ENCODE peak calls at places on chromosomes 5 and 9, in nine cellular contexts. E is NCI-H2081; M is activated CD4-positive, CD25-positive, alpha-beta regulatory T cell treated with anti-CD3 and anti-CD28 coated beads, Interleukin-2, amount 50 U/mL, for 72 hours; K is kidney tubule cell; T is HFFc6; F is heart right ventricle; U is SHP77 treated with DMSO at 0.1 percent for 48 hours; Y is foreskin fibroblast; S is GM03348. N is an unnamed sample.

GRCh38 chr5:16437974-16438373 is 27.6 kb downstream of the ZNF622 start:
- DNase-seq in E (no peak), M (no peak), K (no peak), T (no peak), F (no peak), U (no peak), Y (no peak), S (peak; percentile 17), N (peak; percentile 11)

GRCh38 chr5:92777421-92777820 is 803.6 kb downstream of the NR2F1-AS1 start:
- DNase-seq in E (no peak), M (no peak), K (no peak), T (no peak), F (no peak), U (no peak), Y (no peak), S (no peak), N (no peak)

GRCh38 chr9:2964485-2964884 is 120.6 kb upstream of the PUM3 start:
- DNase-seq in E (no peak), M (no peak), K (no peak), T (no peak), F (no peak), U (no peak), Y (no peak), S (no peak), N (no peak)

GRCh38 chr9:76213751-76214150 is 180.5 kb downstream of the RFK start:
- DNase-seq in E (no peak), M (no peak), K (peak; percentile 6), T (no peak), F (no peak), U (no peak), Y (no peak), S (no peak), N (no peak)

GRCh38 chr5:99104538-99105132 is 175.8 kb upstream of the CHD1 start:
- DNase-seq in E (peak; percentile 39), M (no peak), K (peak; percentile 46), T (peak; percentile 13), F (no peak), U (peak; percentile 16), Y (peak; percentile 3), S (peak; percentile 52), N (peak; percentile 67)

GRCh38 chr9:134913041-134913712 is 4.5 kb downstream of the FCN1 start:
- DNase-seq in E (no peak), M (no peak), K (no peak), T (no peak), F (no peak), U (no peak), Y (no peak), S (no peak), N (no peak)

GRCh38 chr5:171721469-171721868 is 64.1 kb upstream of the SMIM23 start:
- DNase-seq in E (no peak), M (no peak), K (no peak), T (no peak), F (no peak), U (no peak), Y (no peak), S (no peak), N (peak; percentile 17)

GRCh38 chr5:34891981-34892380 is 23.3 kb downstream of the RAD1 start:
- DNase-seq in E (no peak), M (no peak), K (no peak), T (peak; percentile 74), F (peak; percentile 31), U (no peak), Y (peak; percentile 94), S (peak; percentile 77), N (no peak)

GRCh38 chr9:82922686-82923085 is 140.3 kb downstream of the RASEF start:
- DNase-seq in E (no peak), M (no peak), K (no peak), T (no peak), F (no peak), U (no peak), Y (no peak), S (no peak), N (no peak)

GRCh38 chr5:181194489-181195248 is 10.3 kb downstream of the TRIM7 start:
- DNase-seq in E (no peak), M (no peak), K (no peak), T (no peak), F (no peak), U (no peak), Y (no peak), S (no peak), N (no peak)

GRCh38 chr9:75798484-75798883 is 92.0 kb upstream of the PCSK5 start:
- DNase-seq in E (no peak), M (no peak), K (no peak), T (no peak), F (no peak), U (no peak), Y (no peak), S (no peak), N (no peak)

GRCh38 chr5:122751293-122751753 is 23.6 kb upstream of the SNX2 start:
- DNase-seq in E (no peak), M (no peak), K (peak; percentile 65), T (peak; percentile 13), F (no peak), U (no peak), Y (no peak), S (no peak), N (peak; percentile 84)

GRCh38 chr9:127122176-127123151 is at the start of gene ANGPTL2:
- DNase-seq in E (peak; percentile 55), M (no peak), K (peak; percentile 89), T (peak; percentile 80), F (peak; percentile 93), U (peak; percentile 33), Y (peak; percentile 92), S (peak; percentile 97), N (peak; percentile 94)

GRCh38 chr9:137899551-137900360 is 22.2 kb downstream of the CACNA1B start:
- DNase-seq in E (no peak), M (no peak), K (no peak), T (no peak), F (no peak), U (no peak), Y (no peak), S (no peak), N (no peak)

GRCh38 chr9:137127301-137128157 is 11.4 kb upstream of the GRIN1 start:
- DNase-seq in E (no peak), M (no peak), K (peak; percentile 26), T (no peak), F (no peak), U (no peak), Y (no peak), S (no peak), N (peak; percentile 35)

GRCh38 chr9:104386020-104386419 is 118.0 kb upstream of the OR13F1 start:
- DNase-seq in E (no peak), M (no peak), K (no peak), T (no peak), F (no peak), U (no peak), Y (no peak), S (no peak), N (no peak)

GRCh38 chr9:119370816-119371215 is 1.6 kb upstream of the BRINP1 start:
- DNase-seq in E (no peak), M (no peak), K (peak; percentile 63), T (no peak), F (peak; percentile 29), U (no peak), Y (no peak), S (peak; percentile 81), N (no peak)

GRCh38 chr9:70420267-70421019 is 6.0 kb upstream of the KLF9 start:
- DNase-seq in E (peak; percentile 95), M (no peak), K (peak; percentile 79), T (peak; percentile 46), F (peak; percentile 97), U (peak; percentile 36), Y (peak; percentile 91), S (peak; percentile 73), N (peak; percentile 91)

GRCh38 chr5:175895701-175896102 is 24.3 kb downstream of the CPLX2 start:
- DNase-seq in E (no peak), M (no peak), K (no peak), T (no peak), F (peak; percentile 27), U (no peak), Y (no peak), S (no peak), N (no peak)